ENCODE peak calls at places on chromosomes 16 and 17, in four cellular contexts. B is left ventricle myocardium inferior, J is natural killer cell, T is omental fat pad. G is an unnamed sample.
A peak's percentile ranks its signal among the peaks of the same experiment; 100 is the strongest.

GRCh38 chr17:65072577-65073178 is 16.1 kb upstream of the GNA13 start:
- DNase-seq in B (no peak), J (no peak), T (no peak), G (no peak)

GRCh38 chr17:79595471-79595870 is 15.4 kb downstream of the RBFOX3 start:
- DNase-seq in J (no peak), B (no peak), T (no peak), G (no peak)

GRCh38 chr17:307741-308507 is 44.7 kb downstream of the RPH3AL start:
- DNase-seq in T (no peak), B (peak; percentile 67), J (no peak), G (no peak)

GRCh38 chr17:81129289-81129688 is 36.0 kb upstream of the PVALEF start:
- DNase-seq in B (no peak), J (no peak), T (no peak), G (no peak)

GRCh38 chr16:77788196-77789084 is at the start of gene VAT1L:
- DNase-seq in T (no peak), J (no peak), B (peak; percentile 19), G (no peak)

GRCh38 chr17:81941484-81942166 is 4.5 kb upstream of the PYCR1 start:
- DNase-seq in B (peak; percentile 61), J (no peak), T (no peak), G (no peak)

GRCh38 chr17:76820523-76820922 is 47.7 kb upstream of the MGAT5B start:
- DNase-seq in J (no peak), T (no peak), B (no peak), G (no peak)

GRCh38 chr17:10681866-10682446 is 15.4 kb downstream of the SCO1 start:
- DNase-seq in T (no peak), B (no peak), J (no peak), G (no peak)

GRCh38 chr16:87725596-87726235 is 40.1 kb downstream of the KLHDC4 start:
- DNase-seq in J (peak; percentile 25), T (no peak), B (no peak), G (no peak)

GRCh38 chr17:42010898-42011516 is 6.2 kb downstream of the DNAJC7 start:
- DNase-seq in B (no peak), J (no peak), T (no peak), G (no peak)

GRCh38 chr17:77475012-77475976 is 334.5 kb downstream of the SEC14L1 start:
- DNase-seq in J (peak; percentile 57), B (no peak), T (no peak), G (peak; percentile 56)

GRCh38 chr16:14289692-14290340 is 218.7 kb downstream of the MRTFB start:
- DNase-seq in B (no peak), T (no peak), J (no peak), G (no peak)

GRCh38 chr17:882827-883585 is 96.6 kb downstream of the NXN start:
- DNase-seq in T (no peak), J (no peak), B (peak; percentile 78), G (no peak)

GRCh38 chr17:9529033-9529748 is 46.4 kb downstream of the STX8 start:
- DNase-seq in B (no peak), T (no peak), J (no peak), G (no peak)

GRCh38 chr16:14202697-14203096 is 131.6 kb downstream of the MRTFB start:
- DNase-seq in J (no peak), T (no peak), B (no peak), G (no peak)

GRCh38 chr17:59769891-59770290 is 62.4 kb downstream of the VMP1 start:
- DNase-seq in J (no peak), B (no peak), T (no peak), G (no peak)

GRCh38 chr17:1882836-1883235 is 53.0 kb downstream of the RPA1 start:
- DNase-seq in T (no peak), B (no peak), J (no peak), G (peak; percentile 7)

GRCh38 chr16:78199325-78200022 is 100.0 kb downstream of the WWOX start:
- DNase-seq in J (no peak), T (no peak), B (no peak), G (no peak)

GRCh38 chr17:8822401-8823035 is 23.4 kb upstream of the MFSD6L start:
- DNase-seq in T (no peak), J (no peak), B (no peak), G (no peak)

GRCh38 chr17:68831170-68831569 is 124.0 kb downstream of the ABCA8 start:
- DNase-seq in T (no peak), J (no peak), B (no peak), G (no peak)

GRCh38 chr16:72469932-72470331 is 298.0 kb upstream of the PMFBP1 start:
- DNase-seq in J (no peak), B (no peak), T (no peak), G (no peak)

GRCh38 chr16:54193656-54194007 is 93.0 kb downstream of the IRX3 start:
- DNase-seq in B (peak; percentile 83), J (peak; percentile 42), T (peak; percentile 27), G (no peak)

GRCh38 chr16:88920618-88921602 is 54.5 kb upstream of the PABPN1L start:
- DNase-seq in B (peak; percentile 85), J (no peak), T (peak; percentile 42), G (no peak)

GRCh38 chr16:79995315-79995714 is 394.8 kb upstream of the MAF start:
- DNase-seq in T (no peak), J (no peak), B (no peak), G (no peak)

GRCh38 chr17:75720656-75721462 is at the start of gene ITGB4:
- DNase-seq in B (peak; percentile 43), J (peak; percentile 54), T (no peak), G (peak; percentile 72)

GRCh38 chr17:3659541-3660111 is 8.8 kb downstream of the TAX1BP3 start:
- DNase-seq in B (peak; percentile 66), J (no peak), T (peak; percentile 58), G (no peak)

GRCh38 chr17:76996741-76997694 is 128.8 kb downstream of the MGAT5B start:
- DNase-seq in T (no peak), B (no peak), J (no peak), G (no peak)

GRCh38 chr17:27760069-27760885 is 40.1 kb downstream of the NOS2 start:
- DNase-seq in J (peak; percentile 66), T (peak; percentile 62), B (peak; percentile 70), G (peak; percentile 59)
- TF ChIP-seq CTCF in J (peak; percentile 91), T (peak; percentile 75), B (peak; percentile 89), G (peak; percentile 92)

DNA sequence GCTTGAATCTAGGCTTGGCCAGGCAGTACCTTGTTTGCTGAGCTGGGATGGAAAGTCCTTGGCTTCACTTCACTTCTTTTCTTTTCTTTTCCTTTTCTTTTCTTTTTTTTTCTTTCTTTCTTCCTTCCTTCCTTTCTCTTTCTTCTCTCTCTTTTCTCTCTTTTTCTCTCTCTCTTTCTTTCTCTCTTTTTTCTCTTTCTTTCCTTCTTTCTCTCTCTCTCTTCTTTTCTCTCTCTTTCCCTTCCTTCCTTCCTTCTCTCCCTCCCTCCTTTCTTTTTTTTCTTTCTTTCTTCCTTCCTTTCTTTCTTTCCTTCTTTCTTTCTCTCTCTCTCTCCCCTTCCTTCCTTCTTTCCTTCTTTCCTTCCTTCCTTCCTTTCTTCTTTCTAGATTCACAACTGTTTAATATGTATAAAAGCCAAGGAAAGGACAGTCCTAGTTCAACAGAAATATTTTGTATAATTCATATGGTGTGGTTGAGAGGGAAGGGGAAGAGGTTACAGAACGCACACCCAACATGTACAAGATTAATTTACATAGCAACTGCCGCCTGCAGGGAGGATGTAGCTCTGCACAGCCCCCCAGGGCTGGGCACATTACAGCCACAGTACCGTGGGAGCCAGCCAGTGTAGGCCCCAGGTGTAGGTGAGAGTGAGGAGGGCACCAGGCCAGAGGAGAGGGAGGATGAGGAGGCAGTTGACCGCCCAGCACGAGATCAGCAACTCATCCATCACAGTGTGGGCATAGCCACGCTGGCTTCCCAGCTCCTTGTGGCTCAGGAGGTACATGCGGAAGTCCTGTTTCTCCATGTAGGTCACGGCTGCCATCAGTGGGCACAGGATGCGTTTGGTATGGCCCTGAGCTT is 9.7 kb upstream of the ITGB3 start:
- DNase-seq in J (no peak), B (no peak), T (no peak), G (no peak)
- TF ChIP-seq CTCF in J (no peak), B (no peak), T (no peak), G (no peak)

GRCh38 chr16:81821422-81822128 is 42.5 kb downstream of the PLCG2 start:
- DNase-seq in B (no peak), T (no peak), J (no peak), G (no peak)
- TF ChIP-seq CTCF in B (no peak), T (no peak), J (no peak), G (no peak)

GRCh38 chr17:44219636-44220210 is at the start of gene UBTF:
- DNase-seq in T (no peak), J (peak; percentile 68), B (peak; percentile 80), G (peak; percentile 59)

GRCh38 chr17:44218344-44219125 is 940 bp downstream of the UBTF start:
- DNase-seq in T (no peak), J (peak; percentile 84), B (peak; percentile 91), G (peak; percentile 87)

GRCh38 chr17:44217738-44218343 is 1.6 kb downstream of the UBTF start:
- DNase-seq in B (no peak), T (no peak), J (no peak), G (no peak)

GRCh38 chr17:44220211-44221071 is 966 bp upstream of the UBTF start:
- DNase-seq in T (no peak), B (peak; percentile 51), J (peak; percentile 58), G (peak; percentile 52)

GRCh38 chr17:44219126-44219635 is 294 bp downstream of the UBTF start:
- DNase-seq in B (peak; percentile 72), J (peak; percentile 75), T (no peak), G (peak; percentile 67)
- TF ChIP-seq CTCF in B (peak; percentile 59), J (no peak), T (peak; percentile 32), G (peak; percentile 0)

DNA sequence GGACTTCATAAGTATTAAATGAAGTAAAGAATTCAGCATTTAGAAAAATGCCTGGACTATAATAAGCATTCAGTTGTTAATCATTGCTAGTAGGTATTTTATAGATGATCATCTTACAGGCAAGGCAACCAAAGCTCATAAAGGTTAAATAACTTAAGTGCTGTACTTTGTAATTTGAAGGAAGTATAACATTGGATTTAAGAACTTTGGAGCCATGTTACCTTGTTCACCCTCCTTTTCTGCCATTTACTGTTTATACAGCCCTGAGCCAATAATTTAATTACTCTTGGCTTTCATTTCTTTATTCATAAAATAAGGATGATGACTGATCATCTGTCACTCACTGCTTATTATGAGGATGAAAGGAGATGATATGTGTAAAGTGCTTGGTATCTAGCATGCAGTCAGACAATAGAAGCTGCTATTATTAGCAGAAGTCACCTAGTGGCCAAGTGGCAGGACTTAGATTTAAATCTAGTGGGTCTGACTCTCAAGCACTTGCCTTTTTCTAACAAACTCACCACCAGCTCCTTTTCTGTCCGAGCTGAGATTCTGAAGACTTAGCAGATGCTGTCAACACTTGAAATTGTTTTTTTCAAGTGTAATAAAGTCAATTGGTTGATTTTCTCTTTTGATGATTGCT is 18.2 kb upstream of the DDX52 start:
- DNase-seq in T (no peak), B (no peak), J (no peak), G (no peak)
- TF ChIP-seq CTCF in T (no peak), B (no peak), J (no peak), G (no peak)

DNA sequence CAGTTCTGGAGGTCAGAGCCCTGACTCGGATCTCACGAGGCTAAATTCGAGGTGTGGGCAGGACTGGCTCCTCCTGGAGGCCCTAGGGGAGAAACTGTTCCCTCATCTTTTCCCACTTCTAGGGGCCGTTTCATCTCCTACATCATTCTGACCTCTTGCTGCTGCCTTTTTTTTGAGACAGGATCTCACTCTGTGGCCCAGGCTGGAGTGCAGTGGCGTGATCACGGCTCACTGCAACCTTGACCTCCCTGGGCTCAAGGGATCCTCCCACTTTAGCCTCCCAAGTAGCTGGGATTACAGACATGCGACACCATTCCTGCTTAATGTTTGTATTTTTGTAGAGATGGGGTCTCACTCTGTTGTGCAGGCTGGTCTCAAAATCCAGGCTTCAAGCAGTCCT is 244.1 kb upstream of the GSE1 start:
- DNase-seq in T (no peak), B (no peak), J (no peak), G (no peak)
- TF ChIP-seq CTCF in T (no peak), B (no peak), J (no peak), G (no peak)

GRCh38 chr16:85552980-85553435 is 60.1 kb upstream of the GSE1 start:
- DNase-seq in J (no peak), T (no peak), B (no peak), G (no peak)
- TF ChIP-seq CTCF in J (no peak), T (no peak), B (no peak), G (no peak)